ENCODE peak calls at places on chromosome 5, in eight cellular contexts. One of them, this sample, is unnamed.

GRCh38 chr5:27845248-27845647 is 806.9 kb upstream of the CDH9 start:
- DNase-seq in NB4: no peak
- DNase-seq in GM12878: no peak
- DNase-seq in A549: no peak
- DNase-seq in epithelial cell of esophagus: no peak
- DNase-seq in ovary: no peak
- DNase-seq in OCI-LY7: no peak
- DNase-seq in heart left ventricle: no peak
- DNase-seq in this sample: no peak

GRCh38 chr5:132462856-132463745 is 27.5 kb downstream of the IRF1 start:
- DNase-seq in NB4: peak; percentile 53
- DNase-seq in GM12878: no peak
- DNase-seq in A549: no peak
- DNase-seq in epithelial cell of esophagus: no peak
- DNase-seq in ovary: no peak
- DNase-seq in OCI-LY7: no peak
- DNase-seq in heart left ventricle: no peak
- DNase-seq in this sample: no peak

GRCh38 chr5:146048994-146049703 is 56.2 kb downstream of the PLAC8L1 start:
- DNase-seq in NB4: peak; percentile 68
- DNase-seq in GM12878: no peak
- DNase-seq in A549: peak; percentile 81
- DNase-seq in epithelial cell of esophagus: peak; percentile 79
- DNase-seq in ovary: no peak
- DNase-seq in OCI-LY7: peak; percentile 23
- DNase-seq in heart left ventricle: no peak
- DNase-seq in this sample: peak; percentile 44

GRCh38 chr5:52948418-52949076 is 40.6 kb upstream of the ITGA2 start:
- DNase-seq in NB4: peak; percentile 71
- DNase-seq in GM12878: peak; percentile 42
- DNase-seq in A549: peak; percentile 52
- DNase-seq in epithelial cell of esophagus: peak; percentile 83
- DNase-seq in ovary: peak; percentile 29
- DNase-seq in OCI-LY7: peak; percentile 61
- DNase-seq in heart left ventricle: peak; percentile 27
- DNase-seq in this sample: peak; percentile 75

GRCh38 chr5:114377946-114378345 is 16.1 kb downstream of the KCNN2 start:
- DNase-seq in NB4: no peak
- DNase-seq in GM12878: no peak
- DNase-seq in A549: no peak
- DNase-seq in epithelial cell of esophagus: no peak
- DNase-seq in ovary: no peak
- DNase-seq in OCI-LY7: no peak
- DNase-seq in heart left ventricle: no peak
- DNase-seq in this sample: no peak

GRCh38 chr5:133977161-133977787 is 8.8 kb upstream of the C5orf15 start:
- DNase-seq in NB4: no peak
- DNase-seq in GM12878: peak; percentile 34
- DNase-seq in A549: no peak
- DNase-seq in epithelial cell of esophagus: no peak
- DNase-seq in ovary: no peak
- DNase-seq in OCI-LY7: no peak
- DNase-seq in heart left ventricle: no peak
- DNase-seq in this sample: peak; percentile 69

GRCh38 chr5:33118761-33119415 is 321.9 kb upstream of the TARS1 start:
- DNase-seq in NB4: no peak
- DNase-seq in GM12878: no peak
- DNase-seq in A549: no peak
- DNase-seq in epithelial cell of esophagus: peak; percentile 78
- DNase-seq in ovary: no peak
- DNase-seq in OCI-LY7: no peak
- DNase-seq in heart left ventricle: no peak
- DNase-seq in this sample: no peak

GRCh38 chr5:93789173-93790070 is 48.0 kb upstream of the POU5F2 start:
- DNase-seq in NB4: no peak
- DNase-seq in GM12878: no peak
- DNase-seq in A549: no peak
- DNase-seq in epithelial cell of esophagus: peak; percentile 65
- DNase-seq in ovary: no peak
- DNase-seq in OCI-LY7: no peak
- DNase-seq in heart left ventricle: no peak
- DNase-seq in this sample: no peak

GRCh38 chr5:135005076-135005475 is 29.0 kb downstream of the PITX1 start:
- DNase-seq in NB4: no peak
- DNase-seq in GM12878: no peak
- DNase-seq in A549: no peak
- DNase-seq in epithelial cell of esophagus: no peak
- DNase-seq in ovary: no peak
- DNase-seq in OCI-LY7: no peak
- DNase-seq in heart left ventricle: no peak
- DNase-seq in this sample: no peak

GRCh38 chr5:60883229-60883628 is 39.2 kb upstream of the ELOVL7 start:
- DNase-seq in NB4: peak; percentile 12
- DNase-seq in GM12878: no peak
- DNase-seq in A549: peak; percentile 36
- DNase-seq in epithelial cell of esophagus: peak; percentile 34
- DNase-seq in ovary: no peak
- DNase-seq in OCI-LY7: peak; percentile 2
- DNase-seq in heart left ventricle: no peak
- DNase-seq in this sample: peak; percentile 13

GRCh38 chr5:143582869-143583268 is 179.4 kb upstream of the NR3C1 start:
- DNase-seq in NB4: peak; percentile 86
- DNase-seq in GM12878: no peak
- DNase-seq in A549: no peak
- DNase-seq in epithelial cell of esophagus: peak; percentile 67
- DNase-seq in ovary: no peak
- DNase-seq in OCI-LY7: peak; percentile 71
- DNase-seq in heart left ventricle: no peak
- DNase-seq in this sample: no peak

GRCh38 chr5:133994297-133994989 is 10.3 kb downstream of the VDAC1 start:
- DNase-seq in NB4: no peak
- DNase-seq in GM12878: no peak
- DNase-seq in A549: no peak
- DNase-seq in epithelial cell of esophagus: no peak
- DNase-seq in ovary: no peak
- DNase-seq in OCI-LY7: no peak
- DNase-seq in heart left ventricle: no peak
- DNase-seq in this sample: no peak

GRCh38 chr5:144941004-144941403 is 770.3 kb downstream of the KCTD16 start:
- DNase-seq in NB4: no peak
- DNase-seq in GM12878: no peak
- DNase-seq in A549: no peak
- DNase-seq in epithelial cell of esophagus: no peak
- DNase-seq in ovary: no peak
- DNase-seq in OCI-LY7: no peak
- DNase-seq in heart left ventricle: no peak
- DNase-seq in this sample: no peak

GRCh38 chr5:57825026-57825683 is 342.5 kb upstream of the ACTBL2 start:
- DNase-seq in NB4: no peak
- DNase-seq in GM12878: no peak
- DNase-seq in A549: no peak
- DNase-seq in epithelial cell of esophagus: peak; percentile 83
- DNase-seq in ovary: no peak
- DNase-seq in OCI-LY7: no peak
- DNase-seq in heart left ventricle: no peak
- DNase-seq in this sample: no peak

GRCh38 chr5:122844916-122845252 is 529 bp upstream of the SNX24 start:
- DNase-seq in NB4: no peak
- DNase-seq in GM12878: no peak
- DNase-seq in A549: peak; percentile 6
- DNase-seq in epithelial cell of esophagus: no peak
- DNase-seq in ovary: no peak
- DNase-seq in OCI-LY7: peak; percentile 6
- DNase-seq in heart left ventricle: no peak
- DNase-seq in this sample: peak; percentile 67

GRCh38 chr5:133906303-133906702 is 62.1 kb downstream of the C5orf15 start:
- DNase-seq in NB4: no peak
- DNase-seq in GM12878: no peak
- DNase-seq in A549: no peak
- DNase-seq in epithelial cell of esophagus: no peak
- DNase-seq in ovary: no peak
- DNase-seq in OCI-LY7: peak; percentile 73
- DNase-seq in heart left ventricle: no peak
- DNase-seq in this sample: peak; percentile 35

GRCh38 chr5:33994845-33995244 is 10.4 kb upstream of the SLC45A2 start:
- DNase-seq in NB4: no peak
- DNase-seq in GM12878: no peak
- DNase-seq in A549: no peak
- DNase-seq in epithelial cell of esophagus: peak; percentile 54
- DNase-seq in ovary: no peak
- DNase-seq in OCI-LY7: no peak
- DNase-seq in heart left ventricle: no peak
- DNase-seq in this sample: no peak

GRCh38 chr5:65144136-65144871 is 337.4 kb downstream of the ADAMTS6 start:
- DNase-seq in NB4: no peak
- DNase-seq in GM12878: no peak
- DNase-seq in A549: no peak
- DNase-seq in epithelial cell of esophagus: no peak
- DNase-seq in ovary: no peak
- DNase-seq in OCI-LY7: no peak
- DNase-seq in heart left ventricle: no peak
- DNase-seq in this sample: no peak

GRCh38 chr5:110105692-110106091 is 416.0 kb downstream of the MAN2A1 start:
- DNase-seq in NB4: no peak
- DNase-seq in GM12878: no peak
- DNase-seq in A549: no peak
- DNase-seq in epithelial cell of esophagus: peak; percentile 50
- DNase-seq in ovary: no peak
- DNase-seq in OCI-LY7: no peak
- DNase-seq in heart left ventricle: peak; percentile 47
- DNase-seq in this sample: no peak

GRCh38 chr5:88660326-88660946 is 222.5 kb downstream of the MEF2C start:
- DNase-seq in NB4: peak; percentile 94
- DNase-seq in GM12878: no peak
- DNase-seq in A549: peak; percentile 53
- DNase-seq in epithelial cell of esophagus: peak; percentile 27
- DNase-seq in ovary: no peak
- DNase-seq in OCI-LY7: peak; percentile 13
- DNase-seq in heart left ventricle: no peak
- DNase-seq in this sample: peak; percentile 73

GRCh38 chr5:80192507-80193241 is 63.2 kb downstream of the SERINC5 start:
- DNase-seq in NB4: no peak
- DNase-seq in GM12878: no peak
- DNase-seq in A549: no peak
- DNase-seq in epithelial cell of esophagus: no peak
- DNase-seq in ovary: peak; percentile 58
- DNase-seq in OCI-LY7: peak; percentile 71
- DNase-seq in heart left ventricle: peak; percentile 58
- DNase-seq in this sample: no peak

GRCh38 chr5:127303404-127303803 is 12.8 kb downstream of the MEGF10 start:
- DNase-seq in NB4: no peak
- DNase-seq in GM12878: no peak
- DNase-seq in A549: no peak
- DNase-seq in epithelial cell of esophagus: no peak
- DNase-seq in ovary: no peak
- DNase-seq in OCI-LY7: no peak
- DNase-seq in heart left ventricle: no peak
- DNase-seq in this sample: no peak

GRCh38 chr5:147339313-147339712 is 104.5 kb downstream of the STK32A start:
- DNase-seq in NB4: peak; percentile 2
- DNase-seq in GM12878: no peak
- DNase-seq in A549: no peak
- DNase-seq in epithelial cell of esophagus: no peak
- DNase-seq in ovary: no peak
- DNase-seq in OCI-LY7: no peak
- DNase-seq in heart left ventricle: no peak
- DNase-seq in this sample: peak; percentile 3

GRCh38 chr5:155735388-155735787 is 591.6 kb upstream of the SGCD start:
- DNase-seq in NB4: no peak
- DNase-seq in GM12878: no peak
- DNase-seq in A549: no peak
- DNase-seq in epithelial cell of esophagus: peak; percentile 24
- DNase-seq in ovary: no peak
- DNase-seq in OCI-LY7: no peak
- DNase-seq in heart left ventricle: peak; percentile 87
- DNase-seq in this sample: no peak

GRCh38 chr5:9622891-9623547 is 7.1 kb downstream of the TAS2R1 start:
- DNase-seq in NB4: no peak
- DNase-seq in GM12878: no peak
- DNase-seq in A549: no peak
- DNase-seq in epithelial cell of esophagus: peak; percentile 45
- DNase-seq in ovary: no peak
- DNase-seq in OCI-LY7: no peak
- DNase-seq in heart left ventricle: no peak
- DNase-seq in this sample: peak; percentile 5

DNA sequence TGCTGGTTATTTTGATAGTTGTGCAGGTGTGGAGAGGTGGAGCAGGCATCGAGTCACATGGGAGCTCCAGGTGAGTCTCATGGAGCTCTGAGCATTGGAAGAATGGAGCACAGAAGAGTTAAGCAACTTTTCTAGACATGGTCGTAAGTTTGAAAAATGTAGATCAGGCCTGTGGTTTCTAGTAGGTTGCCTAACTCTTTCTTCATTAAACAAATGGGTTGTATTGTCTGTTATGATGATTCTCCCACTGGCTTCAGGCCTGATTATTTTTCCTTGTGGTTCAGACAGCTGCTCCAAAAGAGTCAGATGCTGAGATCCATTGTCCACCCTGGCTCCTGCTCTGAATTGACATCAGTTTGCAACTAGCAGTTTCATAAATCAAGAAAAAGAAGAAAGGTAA is 80.3 kb upstream of the RPS23 start:
- DNase-seq in NB4: no peak
- DNase-seq in GM12878: no peak
- DNase-seq in A549: no peak
- DNase-seq in epithelial cell of esophagus: peak; percentile 47
- DNase-seq in ovary: no peak
- DNase-seq in OCI-LY7: no peak
- DNase-seq in heart left ventricle: no peak
- DNase-seq in this sample: no peak
- TF ChIP-seq CTCF in NB4: no peak
- TF ChIP-seq CTCF in GM12878: no peak
- TF ChIP-seq CTCF in A549: no peak
- TF ChIP-seq CTCF in epithelial cell of esophagus: no peak
- TF ChIP-seq CTCF in ovary: no peak
- TF ChIP-seq CTCF in OCI-LY7: no peak
- TF ChIP-seq CTCF in heart left ventricle: no peak
- TF ChIP-seq CTCF in this sample: no peak

GRCh38 chr5:1793966-1794895 is 5.4 kb downstream of the MRPL36 start:
- DNase-seq in NB4: peak; percentile 64
- DNase-seq in GM12878: no peak
- DNase-seq in A549: no peak
- DNase-seq in epithelial cell of esophagus: peak; percentile 7
- DNase-seq in ovary: no peak
- DNase-seq in OCI-LY7: no peak
- DNase-seq in heart left ventricle: no peak
- DNase-seq in this sample: no peak
- H3K4me3 ChIP-seq in NB4: peak overlapping the region; percentile 49
- H3K4me3 ChIP-seq in GM12878: peak overlapping the region; percentile 56
- H3K4me3 ChIP-seq in A549: no peak overlapping the region
- H3K4me3 ChIP-seq in epithelial cell of esophagus: no peak overlapping the region
- H3K4me3 ChIP-seq in ovary: no peak overlapping the region
- H3K4me3 ChIP-seq in OCI-LY7: peak overlapping the region; percentile 57
- H3K4me3 ChIP-seq in heart left ventricle: no peak overlapping the region
- H3K4me3 ChIP-seq in this sample: peak overlapping the region; percentile 58

GRCh38 chr5:66769839-66770617 is 173.8 kb downstream of the MAST4 start:
- DNase-seq in NB4: peak; percentile 30
- DNase-seq in GM12878: no peak
- DNase-seq in A549: no peak
- DNase-seq in epithelial cell of esophagus: no peak
- DNase-seq in ovary: no peak
- DNase-seq in OCI-LY7: peak; percentile 36
- DNase-seq in heart left ventricle: peak; percentile 48
- DNase-seq in this sample: peak; percentile 7
- TF ChIP-seq CTCF in NB4: no peak
- TF ChIP-seq CTCF in GM12878: peak; percentile 18
- TF ChIP-seq CTCF in A549: no peak
- TF ChIP-seq CTCF in epithelial cell of esophagus: peak; percentile 13
- TF ChIP-seq CTCF in ovary: no peak
- TF ChIP-seq CTCF in OCI-LY7: peak; percentile 69
- TF ChIP-seq CTCF in heart left ventricle: no peak
- TF ChIP-seq CTCF in this sample: peak; percentile 13

GRCh38 chr5:67006152-67006848 is 190.3 kb downstream of the CD180 start:
- DNase-seq in NB4: no peak
- DNase-seq in GM12878: no peak
- DNase-seq in A549: no peak
- DNase-seq in epithelial cell of esophagus: peak; percentile 23
- DNase-seq in ovary: no peak
- DNase-seq in OCI-LY7: peak; percentile 17
- DNase-seq in heart left ventricle: no peak
- DNase-seq in this sample: no peak
- H3K4me3 ChIP-seq in NB4: no peak overlapping the region
- H3K4me3 ChIP-seq in GM12878: no peak overlapping the region
- H3K4me3 ChIP-seq in A549: no peak overlapping the region
- H3K4me3 ChIP-seq in epithelial cell of esophagus: peak overlapping the region; percentile 85
- H3K4me3 ChIP-seq in ovary: peak overlapping the region; percentile 61
- H3K4me3 ChIP-seq in OCI-LY7: peak overlapping the region; percentile 72
- H3K4me3 ChIP-seq in heart left ventricle: peak overlapping the region; percentile 63
- H3K4me3 ChIP-seq in this sample: no peak overlapping the region